ENCODE peak calls at places on chromosomes 4 and X, in six cellular contexts. One of them, this sample, is unnamed.

GRCh38 chr4:57154191-57154590 is 44.0 kb upstream of the IGFBP7 start:
- DNase-seq in breast epithelium: no peak
- DNase-seq in A549: no peak
- DNase-seq in fibroblast of pulmonary artery: peak; percentile 35
- DNase-seq in ovary: no peak
- DNase-seq in astrocyte of the spinal cord: no peak
- DNase-seq in this sample: no peak

GRCh38 chrX:14712096-14712495 is 160.8 kb downstream of the FANCB start:
- DNase-seq in breast epithelium: no peak
- DNase-seq in A549: no peak
- DNase-seq in fibroblast of pulmonary artery: no peak
- DNase-seq in ovary: no peak
- DNase-seq in astrocyte of the spinal cord: no peak
- DNase-seq in this sample: no peak

GRCh38 chr4:45078201-45078600 is 351.8 kb upstream of the GNPDA2 start:
- DNase-seq in breast epithelium: no peak
- DNase-seq in A549: no peak
- DNase-seq in fibroblast of pulmonary artery: peak; percentile 5
- DNase-seq in ovary: no peak
- DNase-seq in astrocyte of the spinal cord: no peak
- DNase-seq in this sample: no peak

GRCh38 chrX:66200855-66201795 is 37.1 kb downstream of the HEPH start:
- DNase-seq in breast epithelium: no peak
- DNase-seq in A549: peak; percentile 9
- DNase-seq in fibroblast of pulmonary artery: peak; percentile 43
- DNase-seq in ovary: no peak
- DNase-seq in astrocyte of the spinal cord: peak; percentile 7
- DNase-seq in this sample: peak; percentile 9

GRCh38 chrX:74369666-74370065 is 51.6 kb upstream of the SLC16A2 start:
- DNase-seq in breast epithelium: no peak
- DNase-seq in A549: no peak
- DNase-seq in fibroblast of pulmonary artery: no peak
- DNase-seq in ovary: no peak
- DNase-seq in astrocyte of the spinal cord: no peak
- DNase-seq in this sample: no peak

GRCh38 chr4:74189331-74190043 is 31.6 kb downstream of the MTHFD2L start:
- DNase-seq in breast epithelium: no peak
- DNase-seq in A549: peak; percentile 69
- DNase-seq in fibroblast of pulmonary artery: peak; percentile 76
- DNase-seq in ovary: no peak
- DNase-seq in astrocyte of the spinal cord: peak; percentile 56
- DNase-seq in this sample: peak; percentile 72

GRCh38 chr4:40228497-40229365 is 31.9 kb downstream of the RHOH start:
- DNase-seq in breast epithelium: no peak
- DNase-seq in A549: peak; percentile 38
- DNase-seq in fibroblast of pulmonary artery: peak; percentile 15
- DNase-seq in ovary: no peak
- DNase-seq in astrocyte of the spinal cord: no peak
- DNase-seq in this sample: peak; percentile 85

GRCh38 chr4:791866-792630 is 33.9 kb downstream of the CPLX1 start:
- DNase-seq in breast epithelium: peak; percentile 83
- DNase-seq in A549: no peak
- DNase-seq in fibroblast of pulmonary artery: no peak
- DNase-seq in ovary: peak; percentile 85
- DNase-seq in astrocyte of the spinal cord: no peak
- DNase-seq in this sample: peak; percentile 59

GRCh38 chr4:107210450-107211239 is 174.5 kb upstream of the DKK2 start:
- DNase-seq in breast epithelium: no peak
- DNase-seq in A549: no peak
- DNase-seq in fibroblast of pulmonary artery: peak; percentile 41
- DNase-seq in ovary: no peak
- DNase-seq in astrocyte of the spinal cord: peak; percentile 51
- DNase-seq in this sample: no peak
- H3K4me3 ChIP-seq in breast epithelium: no peak overlapping the region
- H3K4me3 ChIP-seq in A549: no peak overlapping the region
- H3K4me3 ChIP-seq in fibroblast of pulmonary artery: peak overlapping the region; percentile 70
- H3K4me3 ChIP-seq in ovary: no peak overlapping the region
- H3K4me3 ChIP-seq in astrocyte of the spinal cord: peak overlapping the region; percentile 49
- H3K4me3 ChIP-seq in this sample: no peak overlapping the region

GRCh38 chr4:26319467-26320158 is 1.2 kb upstream of the RBPJ start:
- DNase-seq in breast epithelium: peak; percentile 98
- DNase-seq in A549: peak; percentile 99
- DNase-seq in fibroblast of pulmonary artery: peak; percentile 100
- DNase-seq in ovary: peak; percentile 98
- DNase-seq in astrocyte of the spinal cord: peak; percentile 100
- DNase-seq in this sample: peak; percentile 100
- TF ChIP-seq CTCF in breast epithelium: no peak
- TF ChIP-seq CTCF in A549: no peak
- TF ChIP-seq CTCF in fibroblast of pulmonary artery: no peak
- TF ChIP-seq CTCF in ovary: no peak
- TF ChIP-seq CTCF in astrocyte of the spinal cord: no peak
- TF ChIP-seq CTCF in this sample: peak; percentile 21

GRCh38 chrX:130086414-130087207 is 23.7 kb downstream of the ELF4 start:
- DNase-seq in breast epithelium: no peak
- DNase-seq in A549: no peak
- DNase-seq in fibroblast of pulmonary artery: no peak
- DNase-seq in ovary: no peak
- DNase-seq in astrocyte of the spinal cord: no peak
- DNase-seq in this sample: peak; percentile 90
- H3K4me3 ChIP-seq in breast epithelium: no peak overlapping the region
- H3K4me3 ChIP-seq in A549: no peak overlapping the region
- H3K4me3 ChIP-seq in fibroblast of pulmonary artery: no peak overlapping the region
- H3K4me3 ChIP-seq in ovary: no peak overlapping the region
- H3K4me3 ChIP-seq in astrocyte of the spinal cord: no peak overlapping the region
- H3K4me3 ChIP-seq in this sample: peak overlapping the region; percentile 64

GRCh38 chr4:92265798-92266197 is 38.0 kb upstream of the GRID2 start:
- DNase-seq in breast epithelium: no peak
- DNase-seq in A549: no peak
- DNase-seq in fibroblast of pulmonary artery: no peak
- DNase-seq in ovary: no peak
- DNase-seq in astrocyte of the spinal cord: no peak
- DNase-seq in this sample: no peak
- TF ChIP-seq CTCF in breast epithelium: no peak
- TF ChIP-seq CTCF in A549: no peak
- TF ChIP-seq CTCF in fibroblast of pulmonary artery: no peak
- TF ChIP-seq CTCF in ovary: no peak
- TF ChIP-seq CTCF in astrocyte of the spinal cord: no peak
- TF ChIP-seq CTCF in this sample: no peak

GRCh38 chr4:13546374-13546854 is 2.1 kb upstream of the NKX3-2 start:
- DNase-seq in breast epithelium: no peak
- DNase-seq in A549: no peak
- DNase-seq in fibroblast of pulmonary artery: no peak
- DNase-seq in ovary: no peak
- DNase-seq in astrocyte of the spinal cord: no peak
- DNase-seq in this sample: no peak
- H3K4me3 ChIP-seq in breast epithelium: no peak overlapping the region
- H3K4me3 ChIP-seq in A549: no peak overlapping the region
- H3K4me3 ChIP-seq in fibroblast of pulmonary artery: no peak overlapping the region
- H3K4me3 ChIP-seq in ovary: no peak overlapping the region
- H3K4me3 ChIP-seq in astrocyte of the spinal cord: no peak overlapping the region
- H3K4me3 ChIP-seq in this sample: no peak overlapping the region

GRCh38 chr4:23857353-23857752 is 32.5 kb downstream of the PPARGC1A start:
- DNase-seq in breast epithelium: no peak
- DNase-seq in A549: no peak
- DNase-seq in fibroblast of pulmonary artery: peak; percentile 36
- DNase-seq in ovary: no peak
- DNase-seq in astrocyte of the spinal cord: peak; percentile 43
- DNase-seq in this sample: no peak
- TF ChIP-seq CTCF in breast epithelium: no peak
- TF ChIP-seq CTCF in A549: no peak
- TF ChIP-seq CTCF in fibroblast of pulmonary artery: peak; percentile 20
- TF ChIP-seq CTCF in ovary: no peak
- TF ChIP-seq CTCF in astrocyte of the spinal cord: peak; percentile 30
- TF ChIP-seq CTCF in this sample: no peak

GRCh38 chr4:149932188-149932587 is 116.5 kb upstream of the IQCM start:
- DNase-seq in breast epithelium: no peak
- DNase-seq in A549: no peak
- DNase-seq in fibroblast of pulmonary artery: no peak
- DNase-seq in ovary: no peak
- DNase-seq in astrocyte of the spinal cord: no peak
- DNase-seq in this sample: no peak
- H3K4me3 ChIP-seq in breast epithelium: no peak overlapping the region
- H3K4me3 ChIP-seq in A549: no peak overlapping the region
- H3K4me3 ChIP-seq in fibroblast of pulmonary artery: no peak overlapping the region
- H3K4me3 ChIP-seq in ovary: no peak overlapping the region
- H3K4me3 ChIP-seq in astrocyte of the spinal cord: no peak overlapping the region
- H3K4me3 ChIP-seq in this sample: no peak overlapping the region

GRCh38 chrX:93695981-93696380 is 22.0 kb downstream of the FAM133A start:
- DNase-seq in breast epithelium: no peak
- DNase-seq in A549: peak; percentile 17
- DNase-seq in fibroblast of pulmonary artery: no peak
- DNase-seq in ovary: no peak
- DNase-seq in astrocyte of the spinal cord: no peak
- DNase-seq in this sample: no peak
- TF ChIP-seq CTCF in breast epithelium: no peak
- TF ChIP-seq CTCF in A549: no peak
- TF ChIP-seq CTCF in fibroblast of pulmonary artery: no peak
- TF ChIP-seq CTCF in ovary: no peak
- TF ChIP-seq CTCF in astrocyte of the spinal cord: no peak
- TF ChIP-seq CTCF in this sample: no peak

DNA sequence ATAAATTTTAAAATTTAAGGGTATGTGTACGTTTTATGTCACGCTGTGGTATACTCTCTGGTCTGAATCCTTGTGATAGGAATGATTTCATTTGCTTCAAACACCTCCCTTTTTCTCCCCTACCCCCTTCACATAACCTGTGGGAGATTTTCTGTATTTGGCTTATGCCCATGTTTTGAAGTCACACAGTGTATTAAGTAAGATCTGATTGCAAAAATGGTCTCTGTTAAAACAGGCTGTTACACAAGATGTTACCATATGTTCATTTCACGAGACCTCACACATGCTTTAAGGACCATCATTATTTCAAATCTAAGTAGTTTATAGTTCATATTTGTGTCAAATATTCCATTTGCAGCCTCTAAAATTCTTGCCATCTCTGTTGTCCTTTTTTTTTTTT is 63.5 kb downstream of the TMEM131L start:
- DNase-seq in breast epithelium: no peak
- DNase-seq in A549: no peak
- DNase-seq in fibroblast of pulmonary artery: peak; percentile 73
- DNase-seq in ovary: no peak
- DNase-seq in astrocyte of the spinal cord: no peak
- DNase-seq in this sample: no peak
- H3K4me3 ChIP-seq in breast epithelium: no peak overlapping the region
- H3K4me3 ChIP-seq in A549: no peak overlapping the region
- H3K4me3 ChIP-seq in fibroblast of pulmonary artery: no peak overlapping the region
- H3K4me3 ChIP-seq in ovary: no peak overlapping the region
- H3K4me3 ChIP-seq in astrocyte of the spinal cord: no peak overlapping the region
- H3K4me3 ChIP-seq in this sample: peak overlapping the region; percentile 39